ENCODE peak calls at places on chromosome 5, in five cellular contexts. D, Y, L, J and G are unnamed samples. For H3K27me3, the result is how much of the 10 kb centered on the place peaks cover.

GRCh38 chr5:41193462-41194166 is 19.7 kb downstream of the C6 start:
- DNase-seq in L (peak), J (peak), D (no peak), Y (peak), G (peak)

GRCh38 chr5:88680253-88681132 is 202.5 kb downstream of the MEF2C start:
- DNase-seq in Y (peak), J (peak), D (peak), L (peak), G (peak)

GRCh38 chr5:30279237-30279636 is 914.2 kb upstream of the CDH6 start:
- DNase-seq in Y (peak), L (no peak), D (no peak), J (no peak), G (peak)

GRCh38 chr5:102666164-102666951 is 88.7 kb upstream of the PAM start:
- DNase-seq in L (peak), J (no peak), Y (peak), D (no peak), G (no peak)

GRCh38 chr5:143433680-143434079 is 30.2 kb upstream of the NR3C1 start:
- DNase-seq in Y (no peak), D (no peak), J (no peak), L (no peak), G (no peak)

GRCh38 chr5:113293613-113294340 is 141.0 kb downstream of the TSSK1B start:
- DNase-seq in J (peak), L (no peak), Y (peak), D (peak), G (no peak)

GRCh38 chr5:148541054-148541835 is 113.1 kb downstream of the HTR4 start:
- DNase-seq in J (no peak), L (no peak), D (no peak), Y (no peak), G (no peak)

GRCh38 chr5:149452007-149452664 is 73.0 kb upstream of the IL17B start:
- DNase-seq in Y (no peak), L (no peak), J (peak), D (peak), G (no peak)

GRCh38 chr5:33891731-33892418 is at the start of gene ADAMTS12:
- DNase-seq in Y (no peak), L (peak), J (peak), D (peak), G (peak)

GRCh38 chr5:75348241-75348640 is 11.2 kb downstream of the HMGCR start:
- DNase-seq in J (no peak), Y (no peak), D (no peak), L (no peak), G (no peak)

GRCh38 chr5:140041099-140041491 is 2.0 kb downstream of the NRG2 start:
- DNase-seq in D (no peak), Y (peak), J (no peak), L (no peak), G (peak)

GRCh38 chr5:113427871-113428574 is 6.8 kb downstream of the TSSK1B start:
- DNase-seq in J (no peak), D (no peak), Y (no peak), L (no peak), G (no peak)

GRCh38 chr5:112245616-112246015 is 173.5 kb downstream of the EPB41L4A start:
- DNase-seq in L (no peak), D (peak), Y (no peak), J (no peak), G (no peak)

GRCh38 chr5:1437452-1437851 is 7.8 kb downstream of the SLC6A3 start:
- DNase-seq in Y (peak), L (no peak), J (no peak), D (peak), G (peak)

GRCh38 chr5:1555011-1555807 is 31.4 kb upstream of the LPCAT1 start:
- DNase-seq in L (no peak), Y (peak), D (no peak), J (no peak), G (peak)

GRCh38 chr5:59328801-59329296 is 564.7 kb downstream of the PDE4D start:
- DNase-seq in L (no peak), J (no peak), Y (no peak), D (no peak), G (peak)

GRCh38 chr5:65141487-65141886 is 340.2 kb downstream of the ADAMTS6 start:
- DNase-seq in D (no peak), L (no peak), Y (no peak), J (no peak), G (no peak)

GRCh38 chr5:170312666-170313065 is 15.1 kb upstream of the LCP2 start:
- DNase-seq in D (no peak), Y (no peak), J (no peak), L (no peak), G (peak)

GRCh38 chr5:107570805-107571531 is 99.8 kb downstream of the EFNA5 start:
- DNase-seq in L (no peak), Y (no peak), J (no peak), D (peak), G (no peak)

GRCh38 chr5:178378527-178379484 is 146.2 kb upstream of the PHYKPL start:
- DNase-seq in Y (no peak), D (no peak), L (no peak), J (no peak), G (no peak)

GRCh38 chr5:115831163-115831768 is 10.1 kb downstream of the ATG12 start:
- DNase-seq in J (no peak), D (peak), L (no peak), Y (peak), G (no peak)

GRCh38 chr5:83375049-83375710 is 96.4 kb upstream of the VCAN start:
- DNase-seq in Y (no peak), D (no peak), J (no peak), L (no peak), G (no peak)

GRCh38 chr5:64666058-64666457 is 24.2 kb upstream of the SHISAL2B start:
- DNase-seq in L (no peak), J (no peak), D (peak), Y (no peak), G (peak)

GRCh38 chr5:140555747-140556312 is 1.4 kb downstream of the SRA1 start:
- DNase-seq in L (no peak), Y (no peak), D (no peak), J (no peak), G (no peak)

GRCh38 chr5:162473051-162473714 is 405.6 kb downstream of the GABRG2 start:
- DNase-seq in L (no peak), J (peak), Y (no peak), D (no peak), G (no peak)

GRCh38 chr5:132445930-132446329 is 44.6 kb downstream of the IRF1 start:
- DNase-seq in L (no peak), Y (no peak), D (no peak), J (peak), G (no peak)

GRCh38 chr5:31680528-31680927 is 41.6 kb downstream of the PDZD2 start:
- DNase-seq in L (peak), D (no peak), Y (no peak), J (no peak), G (no peak)

GRCh38 chr5:92917044-92917443 is 664.0 kb downstream of the NR2F1-AS1 start:
- DNase-seq in J (no peak), L (no peak), Y (no peak), D (no peak), G (no peak)

GRCh38 chr5:74382864-74383618 is 257.5 kb downstream of the ENC1 start:
- DNase-seq in D (no peak), L (no peak), J (peak), Y (peak), G (no peak)

GRCh38 chr5:78758169-78758839 is 109.7 kb upstream of the LHFPL2 start:
- DNase-seq in Y (no peak), L (no peak), J (no peak), D (no peak), G (no peak)

GRCh38 chr5:6615416-6615815 is 17.4 kb downstream of the NSUN2 start:
- DNase-seq in L (no peak), Y (no peak), J (no peak), D (no peak), G (no peak)

GRCh38 chr5:29697786-29698414 is 1495.6 kb upstream of the CDH6 start:
- DNase-seq in J (no peak), D (peak), L (no peak), Y (peak), G (no peak)

GRCh38 chr5:6483880-6484382 is 35.3 kb downstream of the UBE2QL1 start:
- DNase-seq in J (no peak), D (no peak), L (no peak), Y (no peak), G (no peak)

GRCh38 chr5:75640826-75641225 is 29.6 kb downstream of the ANKDD1B start:
- DNase-seq in J (no peak), D (no peak), Y (no peak), L (no peak), G (no peak)

DNA sequence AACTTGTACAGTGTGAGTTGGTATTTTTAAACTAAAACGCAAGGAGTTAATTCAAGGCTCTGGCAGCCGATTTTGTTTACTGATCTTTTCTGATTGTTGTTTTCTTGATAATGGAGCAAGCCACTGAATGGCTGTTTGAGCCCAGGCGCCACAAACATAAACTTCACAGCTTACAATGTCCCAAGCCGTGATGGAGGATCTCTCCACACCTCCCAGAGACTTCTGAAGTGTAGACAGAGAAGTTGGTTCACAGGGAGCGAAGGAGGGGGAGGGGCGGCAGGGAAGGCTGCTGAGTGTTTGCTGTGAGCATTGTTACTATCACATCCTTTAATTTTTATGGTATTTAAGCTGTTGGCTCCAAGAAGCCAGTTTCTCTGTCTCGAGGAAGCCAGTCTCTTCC is 14.7 kb downstream of the ISL1 start:
- DNase-seq in Y (no peak), J (no peak), L (no peak), D (peak), G (no peak)
- H3K27me3 ChIP-seq in Y (under half), J (under half), L (under half), D (half or more), G (under half)

GRCh38 chr5:180235846-180236245 is 26.8 kb upstream of the RASGEF1C start:
- DNase-seq in D (no peak), Y (no peak), J (no peak), L (no peak), G (no peak)

GRCh38 chr5:180233729-180234128 is 24.7 kb upstream of the RASGEF1C start:
- DNase-seq in J (no peak), D (no peak), L (no peak), Y (no peak), G (no peak)

GRCh38 chr5:180235077-180235476 is 26.1 kb upstream of the RASGEF1C start:
- DNase-seq in L (no peak), J (no peak), Y (no peak), D (no peak), G (no peak)

GRCh38 chr5:180238631-180239030 is 29.6 kb upstream of the RASGEF1C start:
- DNase-seq in L (no peak), D (no peak), Y (no peak), J (no peak), G (no peak)

GRCh38 chr5:180234271-180234670 is 25.3 kb upstream of the RASGEF1C start:
- DNase-seq in D (no peak), Y (no peak), L (no peak), J (no peak), G (no peak)
- H3K27me3 ChIP-seq in D (under half), Y (under half), L (under half), J (under half), G (under half)

GRCh38 chr5:55172051-55172899 is 702 bp downstream of the CDC20B start:
- DNase-seq in L (no peak), D (peak), J (peak), Y (peak), G (peak)

GRCh38 chr5:55171471-55171870 is 1.5 kb downstream of the CDC20B start:
- DNase-seq in D (no peak), L (no peak), J (no peak), Y (no peak), G (no peak)

GRCh38 chr5:55173696-55174101 is 722 bp upstream of the CDC20B start:
- DNase-seq in Y (no peak), J (no peak), L (peak), D (no peak), G (no peak)

GRCh38 chr5:55175781-55176175 is 2.8 kb upstream of the CDC20B start:
- DNase-seq in L (no peak), D (no peak), J (no peak), Y (no peak), G (no peak)

DNA sequence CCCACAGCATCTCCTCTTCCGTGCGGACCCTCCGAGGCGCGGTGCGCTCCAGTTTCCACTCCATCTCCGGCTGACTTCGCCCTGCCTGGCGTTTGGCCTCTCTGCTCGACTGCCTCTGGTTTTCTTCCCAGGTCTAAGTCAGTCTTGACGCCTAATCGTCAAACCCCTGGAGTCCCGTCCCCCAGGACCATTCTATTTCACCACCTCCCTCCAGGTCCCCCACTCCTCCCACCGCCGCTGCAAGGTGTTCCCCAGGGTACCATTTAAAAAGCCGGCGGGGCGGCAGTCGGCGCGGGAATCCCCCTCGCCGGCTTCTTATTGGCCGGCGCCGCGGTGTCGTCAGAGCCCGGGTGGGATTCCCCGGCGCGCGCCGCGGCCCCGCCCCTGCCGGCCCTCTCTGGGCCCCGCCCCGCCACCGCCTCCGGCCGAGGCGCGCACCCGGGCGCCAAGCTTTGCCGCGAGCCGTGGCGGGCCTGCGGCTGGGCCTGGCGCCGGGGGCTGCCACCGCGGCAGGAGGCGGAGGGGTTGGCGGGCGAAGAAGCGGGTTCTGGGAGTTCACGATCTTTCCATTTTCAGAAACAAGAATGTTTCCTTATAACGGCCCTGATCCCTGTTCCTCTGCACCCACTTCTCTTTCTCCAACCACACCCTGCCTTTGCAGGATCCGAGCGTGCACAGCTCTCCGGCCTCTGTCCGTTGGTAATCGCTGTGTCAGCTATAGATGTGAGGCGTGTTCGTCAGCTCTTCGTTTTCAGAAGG is at the start of gene CDC20B:
- DNase-seq in D (peak), L (peak), J (peak), Y (peak), G (peak)
- H3K27me3 ChIP-seq in D (half or more), L (under half), J (under half), Y (under half), G (under half)

GRCh38 chr5:145711417-145711816 is 123.7 kb downstream of the PRELID2 start:
- DNase-seq in J (no peak), Y (no peak), D (no peak), L (peak), G (no peak)
- H3K27me3 ChIP-seq in J (under half), Y (under half), D (under half), L (under half), G (under half)

GRCh38 chr5:173243808-173244305 is 8.9 kb upstream of the NKX2-5 start:
- DNase-seq in Y (no peak), D (peak), J (no peak), L (no peak), G (no peak)
- H3K27me3 ChIP-seq in Y (under half), D (half or more), J (under half), L (under half), G (under half)

GRCh38 chr5:42952575-42952974 is 87.5 kb downstream of the ANXA2R start:
- DNase-seq in D (no peak), L (no peak), Y (no peak), J (no peak), G (no peak)

GRCh38 chr5:42950466-42951168 is 89.5 kb downstream of the ANXA2R start:
- DNase-seq in D (peak), L (peak), J (peak), Y (peak), G (peak)

GRCh38 chr5:42950091-42950465 is 90.0 kb downstream of the ANXA2R start:
- DNase-seq in Y (no peak), L (no peak), D (no peak), J (no peak), G (no peak)

GRCh38 chr5:42951847-42952411 is 88.2 kb downstream of the ANXA2R start:
- DNase-seq in L (no peak), J (no peak), Y (no peak), D (no peak), G (no peak)

DNA sequence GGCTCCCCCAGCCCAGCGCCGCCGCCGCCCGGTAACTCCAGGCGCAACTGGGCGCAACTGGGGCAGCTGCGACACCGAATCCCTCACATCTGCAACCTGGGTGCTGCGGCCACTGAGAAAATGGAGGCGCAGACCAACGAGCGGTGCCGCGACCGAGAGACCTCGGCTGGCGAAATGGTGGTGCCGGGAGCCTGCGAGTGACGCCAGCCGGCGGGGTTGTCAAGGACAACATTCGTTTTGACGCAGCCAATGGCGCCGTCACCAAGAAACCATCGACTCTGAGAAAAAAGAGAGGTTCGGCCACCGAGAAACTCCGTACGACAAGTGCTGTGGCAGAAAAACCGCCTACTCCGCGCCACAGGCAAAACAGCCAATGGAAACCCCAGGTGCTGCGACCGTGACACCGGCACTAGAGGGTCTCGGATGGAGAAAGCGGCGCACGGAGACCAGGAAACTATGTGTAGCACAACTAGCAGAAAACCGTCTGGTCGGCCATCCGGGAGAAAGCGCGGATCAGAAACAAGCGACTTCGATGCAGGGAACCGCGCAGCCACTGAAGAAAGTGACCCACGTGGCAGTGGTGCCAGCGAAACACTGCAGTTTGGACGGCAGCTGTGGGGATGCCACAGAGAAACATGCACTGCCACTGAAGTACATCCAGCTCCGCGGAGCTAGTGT is 88.8 kb downstream of the ANXA2R start:
- DNase-seq in L (no peak), D (no peak), Y (no peak), J (no peak), G (no peak)
- H3K27me3 ChIP-seq in L (under half), D (under half), Y (under half), J (under half), G (under half)

GRCh38 chr5:168216989-168217388 is 74.5 kb upstream of the WWC1 start:
- DNase-seq in J (no peak), Y (no peak), L (no peak), D (no peak), G (no peak)
- H3K27me3 ChIP-seq in J (under half), Y (half or more), L (under half), D (under half), G (under half)

DNA sequence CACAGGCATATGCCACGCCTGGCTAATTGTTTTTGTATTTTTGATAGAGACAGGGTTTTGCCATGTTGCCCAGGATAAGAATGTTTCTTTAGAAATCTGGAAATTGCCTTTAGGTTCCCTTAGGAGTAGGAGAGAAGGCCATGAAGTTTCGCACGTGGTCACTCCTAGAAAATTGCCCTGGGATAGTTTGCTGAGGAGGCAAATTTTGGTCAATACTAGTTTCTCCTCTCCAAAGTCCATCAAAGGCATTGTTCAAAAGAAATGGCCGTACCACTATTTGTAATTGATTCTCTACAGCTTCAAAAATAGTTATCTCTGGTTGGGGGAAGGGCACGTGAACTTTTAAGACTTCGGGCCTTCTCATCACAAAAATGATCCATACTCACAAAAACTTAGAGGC is 845 bp upstream of the SLC30A5 start:
- DNase-seq in L (no peak), D (no peak), J (no peak), Y (no peak), G (no peak)
- H3K27me3 ChIP-seq in L (under half), D (under half), J (under half), Y (under half), G (under half)

GRCh38 chr5:180699042-180699441 is 40.8 kb downstream of the OR2Y1 start:
- DNase-seq in L (no peak), Y (no peak), J (no peak), D (no peak), G (no peak)

GRCh38 chr5:180703912-180704311 is 35.9 kb downstream of the OR2Y1 start:
- DNase-seq in D (peak), Y (no peak), L (no peak), J (no peak), G (no peak)

GRCh38 chr5:180704362-180704761 is 35.5 kb downstream of the OR2Y1 start:
- DNase-seq in Y (peak), J (no peak), D (no peak), L (no peak), G (no peak)
- H3K27me3 ChIP-seq in Y (half or more), J (under half), D (under half), L (under half), G (under half)